ENCODE peak calls at places on chromosomes 13 and 19, in six cellular contexts. Z, B, S, D, G and K are unnamed samples.

GRCh38 chr19:48630289-48631036 is 6.7 kb downstream of the DBP start:
- DNase-seq in Z (peak; percentile 76), B (no peak), S (no peak), D (no peak), G (peak; percentile 81), K (no peak)

GRCh38 chr19:2186071-2186846 is 22.5 kb downstream of the DOT1L start:
- DNase-seq in Z (no peak), B (peak; percentile 95), S (no peak), D (no peak), G (peak; percentile 76), K (peak; percentile 47)

GRCh38 chr19:39515551-39516191 is 732 bp downstream of the SELENOV start:
- DNase-seq in Z (no peak), B (no peak), S (no peak), D (no peak), G (no peak), K (no peak)

GRCh38 chr13:37869756-37870488 is at the start of gene TRPC4:
- DNase-seq in Z (no peak), B (peak; percentile 59), S (peak; percentile 30), D (peak; percentile 12), G (peak; percentile 44), K (no peak)

GRCh38 chr13:44263920-44264610 is 109.6 kb upstream of the SERP2 start:
- DNase-seq in Z (no peak), B (peak; percentile 20), S (no peak), D (no peak), G (peak; percentile 69), K (no peak)

GRCh38 chr13:95246292-95247082 is 54.8 kb downstream of the ABCC4 start:
- DNase-seq in Z (no peak), B (no peak), S (no peak), D (no peak), G (no peak), K (no peak)

GRCh38 chr19:30665449-30665848 is 293.3 kb downstream of the ZNF536 start:
- DNase-seq in Z (no peak), B (no peak), S (no peak), D (no peak), G (no peak), K (no peak)

GRCh38 chr13:91135949-91136348 is 211.5 kb upstream of the MIR17HG start:
- DNase-seq in Z (no peak), B (no peak), S (no peak), D (no peak), G (no peak), K (no peak)

GRCh38 chr13:25242956-25243355 is 44.3 kb downstream of the MTMR6 start:
- DNase-seq in Z (no peak), B (no peak), S (no peak), D (no peak), G (no peak), K (no peak)

GRCh38 chr13:44303681-44304432 is 69.8 kb upstream of the SERP2 start:
- DNase-seq in Z (peak; percentile 62), B (no peak), S (no peak), D (no peak), G (peak; percentile 59), K (peak; percentile 53)

GRCh38 chr19:38464421-38465082 is 31.1 kb downstream of the RYR1 start:
- DNase-seq in Z (no peak), B (no peak), S (no peak), D (no peak), G (no peak), K (no peak)

GRCh38 chr19:459724-460511 is 915 bp downstream of the SHC2 start:
- DNase-seq in Z (peak; percentile 81), B (peak; percentile 27), S (peak; percentile 46), D (peak; percentile 59), G (peak; percentile 62), K (peak; percentile 38)

GRCh38 chr13:96781141-96781540 is 213.1 kb downstream of the OXGR1 start:
- DNase-seq in Z (no peak), B (no peak), S (no peak), D (no peak), G (no peak), K (no peak)

GRCh38 chr13:33519561-33520479 is 234.3 kb upstream of the STARD13 start:
- DNase-seq in Z (no peak), B (peak; percentile 94), S (no peak), D (no peak), G (no peak), K (no peak)

GRCh38 chr19:21483589-21484170 is 21.7 kb upstream of the ZNF429 start:
- DNase-seq in Z (peak; percentile 60), B (no peak), S (peak; percentile 19), D (no peak), G (peak; percentile 38), K (peak; percentile 75)

DNA sequence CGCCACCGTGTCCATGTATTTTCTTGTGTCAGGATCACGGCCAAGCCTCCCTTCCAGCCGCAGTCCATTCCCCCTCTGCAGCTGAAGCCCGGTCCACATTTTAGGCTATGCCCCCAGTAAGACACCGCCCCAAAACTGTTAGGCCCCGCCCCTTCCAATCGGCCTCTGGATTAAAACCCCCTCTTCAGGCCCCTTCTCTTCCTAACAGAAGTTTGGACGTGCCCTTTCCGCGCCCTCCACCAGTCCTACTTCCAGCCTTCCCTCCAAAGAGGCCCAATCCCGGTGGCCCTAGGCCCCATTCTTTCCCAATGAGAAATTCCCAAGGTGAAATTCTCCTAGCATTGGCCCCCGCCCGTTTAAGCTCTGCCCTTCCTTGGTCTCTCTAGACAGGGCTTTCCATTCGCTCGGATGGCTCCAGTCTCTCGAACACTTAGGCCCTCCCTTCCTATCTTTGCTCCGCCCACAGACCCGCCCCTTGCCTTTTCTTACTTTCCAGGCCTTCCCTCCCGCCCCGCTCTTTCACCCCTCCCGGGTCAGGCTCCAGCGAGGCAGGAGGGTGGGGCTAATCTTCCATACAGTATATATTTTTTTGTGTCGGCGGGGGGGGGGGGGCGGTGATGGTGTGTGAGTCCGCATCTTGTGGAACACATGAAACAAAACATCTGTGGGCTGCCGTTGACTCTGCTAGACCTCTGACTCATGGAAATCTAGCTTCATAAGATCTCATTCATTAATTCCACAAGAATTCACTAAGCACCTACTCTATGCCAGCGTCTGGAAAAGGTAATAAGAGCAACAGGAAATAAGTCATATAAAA is 13.6 kb downstream of the LTBP4 start:
- DNase-seq in Z (no peak), B (peak; percentile 99), S (peak; percentile 68), D (no peak), G (peak; percentile 87), K (peak; percentile 75)
- TF ChIP-seq POLR2A in Z (no peak), B (peak; percentile 54), S (no peak), D (no peak), G (no peak), K (no peak)

GRCh38 chr19:11832253-11832912 is 16.1 kb upstream of the ZNF439 start:
- DNase-seq in Z (no peak), B (no peak), S (no peak), D (no peak), G (no peak), K (no peak)

DNA sequence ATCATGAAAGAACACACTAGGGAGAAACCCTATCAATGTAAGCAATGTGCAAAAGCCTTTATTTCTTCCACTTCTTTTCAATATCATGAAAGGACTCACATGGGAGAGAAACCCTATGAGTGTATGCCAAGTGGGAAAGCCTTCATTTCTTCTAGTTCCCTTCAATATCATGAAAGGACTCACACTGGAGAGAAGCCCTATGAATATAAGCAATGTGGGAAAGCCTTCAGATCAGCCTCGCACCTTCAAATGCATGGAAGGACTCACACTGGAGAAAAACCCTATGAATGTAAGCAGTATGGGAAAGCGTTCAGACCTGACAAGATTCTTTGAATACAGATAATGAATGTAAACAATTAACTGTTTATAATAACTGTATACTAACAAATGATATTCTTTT is 15.0 kb upstream of the ZNF439 start:
- DNase-seq in Z (no peak), B (no peak), S (no peak), D (no peak), G (no peak), K (no peak)
- H3K9me3 ChIP-seq in Z (no peaks in the 10 kb centered on the region), B (peaks cover 46% of the 10 kb centered on the region), S (peaks cover 3% of the 10 kb centered on the region), D (no peaks in the 10 kb centered on the region), G (peaks cover 18% of the 10 kb centered on the region), K (peaks cover 71% of the 10 kb centered on the region)

GRCh38 chr19:46288896-46289588 is 7.8 kb upstream of the HIF3A start:
- DNase-seq in Z (no peak), B (peak; percentile 82), S (peak; percentile 73), D (peak; percentile 36), G (peak; percentile 29), K (no peak)
- H3K4me3 ChIP-seq in Z (no peak overlapping the region), B (no peak overlapping the region), S (no peak overlapping the region), D (no peak overlapping the region), G (no peak overlapping the region), K (no peak overlapping the region)

GRCh38 chr19:54427586-54427985 is 12.3 kb downstream of the TTYH1 start:
- DNase-seq in Z (no peak), B (no peak), S (no peak), D (no peak), G (no peak), K (no peak)
- TF ChIP-seq POLR2A in Z (no peak), B (no peak), S (no peak), D (no peak), G (no peak), K (no peak)